ENCODE peak calls at places on chromosome 2, in nine cellular contexts. One of them, this sample, is unnamed.

GRCh38 chr2:179622635-179623034 is 238.8 kb downstream of the ZNF385B start:
- DNase-seq in A549: no peak
- DNase-seq in AG04450: no peak
- DNase-seq in cardiac fibroblast: no peak
- DNase-seq in fibroblast of pulmonary artery: no peak
- DNase-seq in cardiac muscle cell: no peak
- DNase-seq in heart left ventricle: peak; percentile 72
- DNase-seq in astrocyte: no peak
- DNase-seq in foreskin fibroblast: no peak
- DNase-seq in this sample: no peak

GRCh38 chr2:164657129-164657528 is 35.8 kb upstream of the GRB14 start:
- DNase-seq in A549: peak; percentile 12
- DNase-seq in AG04450: peak; percentile 13
- DNase-seq in cardiac fibroblast: peak; percentile 41
- DNase-seq in fibroblast of pulmonary artery: peak; percentile 62
- DNase-seq in cardiac muscle cell: peak; percentile 62
- DNase-seq in heart left ventricle: no peak
- DNase-seq in astrocyte: peak; percentile 99
- DNase-seq in foreskin fibroblast: peak; percentile 78
- DNase-seq in this sample: no peak

GRCh38 chr2:223051580-223052375 is at the start of gene KCNE4:
- DNase-seq in A549: no peak
- DNase-seq in AG04450: no peak
- DNase-seq in cardiac fibroblast: peak; percentile 78
- DNase-seq in fibroblast of pulmonary artery: peak; percentile 72
- DNase-seq in cardiac muscle cell: peak; percentile 74
- DNase-seq in heart left ventricle: peak; percentile 37
- DNase-seq in astrocyte: peak; percentile 46
- DNase-seq in foreskin fibroblast: peak; percentile 73
- DNase-seq in this sample: no peak

GRCh38 chr2:24926602-24927252 is 6.7 kb upstream of the ADCY3 start:
- DNase-seq in A549: no peak
- DNase-seq in AG04450: no peak
- DNase-seq in cardiac fibroblast: peak; percentile 54
- DNase-seq in fibroblast of pulmonary artery: peak; percentile 18
- DNase-seq in cardiac muscle cell: peak; percentile 57
- DNase-seq in heart left ventricle: peak; percentile 80
- DNase-seq in astrocyte: no peak
- DNase-seq in foreskin fibroblast: peak; percentile 75
- DNase-seq in this sample: no peak

GRCh38 chr2:140178224-140178623 is 1398.0 kb upstream of the NXPH2 start:
- DNase-seq in A549: no peak
- DNase-seq in AG04450: no peak
- DNase-seq in cardiac fibroblast: peak; percentile 36
- DNase-seq in fibroblast of pulmonary artery: no peak
- DNase-seq in cardiac muscle cell: no peak
- DNase-seq in heart left ventricle: no peak
- DNase-seq in astrocyte: no peak
- DNase-seq in foreskin fibroblast: peak; percentile 50
- DNase-seq in this sample: no peak

GRCh38 chr2:67515021-67515420 is 117.9 kb downstream of the ETAA1 start:
- DNase-seq in A549: no peak
- DNase-seq in AG04450: no peak
- DNase-seq in cardiac fibroblast: no peak
- DNase-seq in fibroblast of pulmonary artery: no peak
- DNase-seq in cardiac muscle cell: no peak
- DNase-seq in heart left ventricle: no peak
- DNase-seq in astrocyte: no peak
- DNase-seq in foreskin fibroblast: no peak
- DNase-seq in this sample: no peak

GRCh38 chr2:168920504-168921157 is 19.5 kb downstream of the G6PC2 start:
- DNase-seq in A549: peak; percentile 41
- DNase-seq in AG04450: peak; percentile 10
- DNase-seq in cardiac fibroblast: peak; percentile 60
- DNase-seq in fibroblast of pulmonary artery: peak; percentile 63
- DNase-seq in cardiac muscle cell: peak; percentile 57
- DNase-seq in heart left ventricle: no peak
- DNase-seq in astrocyte: no peak
- DNase-seq in foreskin fibroblast: peak; percentile 59
- DNase-seq in this sample: peak; percentile 49

GRCh38 chr2:189164732-189165131 is 14.8 kb downstream of the COL5A2 start:
- DNase-seq in A549: peak; percentile 32
- DNase-seq in AG04450: no peak
- DNase-seq in cardiac fibroblast: peak; percentile 71
- DNase-seq in fibroblast of pulmonary artery: peak; percentile 72
- DNase-seq in cardiac muscle cell: peak; percentile 70
- DNase-seq in heart left ventricle: peak; percentile 35
- DNase-seq in astrocyte: peak; percentile 48
- DNase-seq in foreskin fibroblast: peak; percentile 94
- DNase-seq in this sample: no peak

GRCh38 chr2:191677091-191677645 is 768 bp upstream of the NABP1 start:
- DNase-seq in A549: peak; percentile 48
- DNase-seq in AG04450: peak; percentile 86
- DNase-seq in cardiac fibroblast: peak; percentile 94
- DNase-seq in fibroblast of pulmonary artery: peak; percentile 93
- DNase-seq in cardiac muscle cell: peak; percentile 94
- DNase-seq in heart left ventricle: peak; percentile 40
- DNase-seq in astrocyte: peak; percentile 96
- DNase-seq in foreskin fibroblast: peak; percentile 83
- DNase-seq in this sample: peak; percentile 39

GRCh38 chr2:181517685-181518301 is 60.6 kb downstream of the ITGA4 start:
- DNase-seq in A549: no peak
- DNase-seq in AG04450: no peak
- DNase-seq in cardiac fibroblast: peak; percentile 7
- DNase-seq in fibroblast of pulmonary artery: peak; percentile 3
- DNase-seq in cardiac muscle cell: peak; percentile 3
- DNase-seq in heart left ventricle: no peak
- DNase-seq in astrocyte: peak; percentile 1
- DNase-seq in foreskin fibroblast: no peak
- DNase-seq in this sample: no peak

GRCh38 chr2:96762529-96763253 is 2.0 kb downstream of the CNNM4 start:
- DNase-seq in A549: no peak
- DNase-seq in AG04450: no peak
- DNase-seq in cardiac fibroblast: peak; percentile 22
- DNase-seq in fibroblast of pulmonary artery: no peak
- DNase-seq in cardiac muscle cell: peak; percentile 32
- DNase-seq in heart left ventricle: no peak
- DNase-seq in astrocyte: peak; percentile 43
- DNase-seq in foreskin fibroblast: peak; percentile 55
- DNase-seq in this sample: peak; percentile 50

GRCh38 chr2:96760036-96760985 is at the start of gene CNNM4:
- DNase-seq in A549: peak; percentile 93
- DNase-seq in AG04450: peak; percentile 66
- DNase-seq in cardiac fibroblast: peak; percentile 95
- DNase-seq in fibroblast of pulmonary artery: peak; percentile 91
- DNase-seq in cardiac muscle cell: peak; percentile 95
- DNase-seq in heart left ventricle: peak; percentile 97
- DNase-seq in astrocyte: peak; percentile 78
- DNase-seq in foreskin fibroblast: peak; percentile 98
- DNase-seq in this sample: peak; percentile 95

GRCh38 chr2:96758987-96759386 is 1.7 kb upstream of the CNNM4 start:
- DNase-seq in A549: no peak
- DNase-seq in AG04450: no peak
- DNase-seq in cardiac fibroblast: no peak
- DNase-seq in fibroblast of pulmonary artery: no peak
- DNase-seq in cardiac muscle cell: no peak
- DNase-seq in heart left ventricle: no peak
- DNase-seq in astrocyte: no peak
- DNase-seq in foreskin fibroblast: no peak
- DNase-seq in this sample: no peak

GRCh38 chr2:96759548-96759947 is 1.2 kb upstream of the CNNM4 start:
- DNase-seq in A549: no peak
- DNase-seq in AG04450: no peak
- DNase-seq in cardiac fibroblast: no peak
- DNase-seq in fibroblast of pulmonary artery: no peak
- DNase-seq in cardiac muscle cell: no peak
- DNase-seq in heart left ventricle: no peak
- DNase-seq in astrocyte: no peak
- DNase-seq in foreskin fibroblast: no peak
- DNase-seq in this sample: no peak

GRCh38 chr2:96760986-96761832 is 507 bp downstream of the CNNM4 start:
- DNase-seq in A549: peak; percentile 42
- DNase-seq in AG04450: no peak
- DNase-seq in cardiac fibroblast: peak; percentile 30
- DNase-seq in fibroblast of pulmonary artery: peak; percentile 32
- DNase-seq in cardiac muscle cell: peak; percentile 41
- DNase-seq in heart left ventricle: peak; percentile 64
- DNase-seq in astrocyte: no peak
- DNase-seq in foreskin fibroblast: peak; percentile 60
- DNase-seq in this sample: peak; percentile 30
- TF ChIP-seq CTCF in A549: peak; percentile 83
- TF ChIP-seq CTCF in AG04450: peak; percentile 41
- TF ChIP-seq CTCF in cardiac fibroblast: peak; percentile 9
- TF ChIP-seq CTCF in fibroblast of pulmonary artery: no peak
- TF ChIP-seq CTCF in cardiac muscle cell: peak; percentile 36
- TF ChIP-seq CTCF in heart left ventricle: peak; percentile 76
- TF ChIP-seq CTCF in astrocyte: no peak
- TF ChIP-seq CTCF in foreskin fibroblast: peak; percentile 22
- TF ChIP-seq CTCF in this sample: peak; percentile 65

DNA sequence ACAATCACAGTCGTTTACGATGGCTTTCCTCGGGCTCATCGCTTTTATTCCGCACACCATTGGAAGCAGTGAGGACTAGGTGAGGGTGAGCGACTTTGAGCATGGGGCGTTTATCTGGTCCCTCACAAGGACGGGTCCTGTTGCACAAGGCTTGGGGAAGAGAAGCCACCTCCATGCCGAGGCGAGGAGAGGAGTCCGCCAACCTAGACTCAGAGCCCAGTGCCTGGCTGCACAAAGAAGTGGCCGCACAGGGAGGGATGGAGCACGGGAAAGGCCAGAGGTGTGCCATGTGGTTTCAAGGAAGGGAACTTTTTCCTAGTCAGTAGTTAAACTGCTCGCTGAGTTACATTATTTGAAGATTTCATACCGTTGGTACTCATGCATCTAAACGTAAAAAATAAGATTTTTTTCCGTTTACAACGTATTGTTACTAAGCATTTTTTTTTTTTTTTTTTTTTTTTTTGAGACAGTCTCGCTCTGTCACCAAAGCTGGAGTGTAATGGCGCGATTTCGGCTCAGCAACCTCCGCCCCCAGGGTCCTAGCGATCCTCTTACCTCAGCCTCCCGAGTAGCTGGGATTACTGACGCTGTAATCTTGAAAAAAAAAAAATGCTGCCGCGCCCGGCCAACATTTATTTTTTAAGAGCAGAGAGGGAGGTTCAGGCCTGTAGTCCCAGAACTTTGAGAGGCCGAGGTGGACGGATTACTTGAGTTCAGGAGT is 868 bp upstream of the CYP27C1 start:
- DNase-seq in A549: no peak
- DNase-seq in AG04450: no peak
- DNase-seq in cardiac fibroblast: no peak
- DNase-seq in fibroblast of pulmonary artery: no peak
- DNase-seq in cardiac muscle cell: peak; percentile 7
- DNase-seq in heart left ventricle: no peak
- DNase-seq in astrocyte: peak; percentile 10
- DNase-seq in foreskin fibroblast: peak; percentile 22
- DNase-seq in this sample: no peak
- H3K4me3 ChIP-seq in A549: peak overlapping the region; percentile 89
- H3K4me3 ChIP-seq in AG04450: no peak overlapping the region
- H3K4me3 ChIP-seq in cardiac fibroblast: no peak overlapping the region
- H3K4me3 ChIP-seq in fibroblast of pulmonary artery: no peak overlapping the region
- H3K4me3 ChIP-seq in cardiac muscle cell: peak overlapping the region; percentile 84
- H3K4me3 ChIP-seq in heart left ventricle: peak overlapping the region; percentile 51
- H3K4me3 ChIP-seq in astrocyte: peak overlapping the region; percentile 68
- H3K4me3 ChIP-seq in foreskin fibroblast: peak overlapping the region; percentile 55
- H3K4me3 ChIP-seq in this sample: no peak overlapping the region

DNA sequence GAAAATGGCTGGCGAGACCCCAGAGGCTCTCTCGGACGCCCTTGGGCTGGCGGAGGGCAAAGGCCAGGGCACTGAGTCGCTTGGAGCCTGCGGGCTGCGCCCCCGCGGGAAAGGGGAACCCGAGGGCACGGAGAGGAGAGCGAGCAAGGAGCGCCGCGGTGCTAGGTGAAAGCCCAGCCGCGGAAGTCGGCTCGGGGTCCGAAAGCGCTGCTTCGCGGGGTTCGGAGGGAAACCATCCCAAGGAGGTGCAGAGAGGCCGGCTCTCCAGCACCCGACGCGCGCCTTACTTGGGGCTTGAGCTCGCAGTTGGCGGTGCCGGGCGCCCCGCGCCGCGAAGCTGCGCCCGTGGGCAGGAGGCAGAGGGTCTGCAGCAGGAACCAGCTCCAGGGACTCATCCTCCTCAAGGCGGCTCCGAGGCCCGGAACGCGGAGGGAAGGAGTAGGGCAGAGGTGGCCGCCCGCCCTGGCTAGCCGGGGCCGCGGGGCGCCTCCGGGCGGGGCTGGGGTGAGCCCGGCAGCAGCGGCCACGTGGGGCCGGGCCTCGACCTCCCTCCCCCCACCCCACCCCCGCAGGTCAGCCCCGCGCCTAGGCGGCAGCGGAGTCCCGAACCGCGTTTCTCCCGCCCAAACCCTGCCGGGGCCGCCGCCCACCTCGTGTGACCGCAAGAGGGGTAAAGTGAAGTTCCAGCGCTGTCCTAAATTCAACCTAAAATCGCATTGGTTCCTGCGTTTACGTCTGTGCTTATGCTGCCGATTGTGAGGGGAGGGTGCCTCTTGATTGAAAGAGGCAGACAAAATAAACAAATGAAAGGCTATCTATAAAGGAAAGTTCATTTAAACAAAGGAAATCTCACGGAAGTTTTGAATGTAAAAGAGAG is at the start of gene TRABD2A:
- DNase-seq in A549: peak; percentile 40
- DNase-seq in AG04450: no peak
- DNase-seq in cardiac fibroblast: no peak
- DNase-seq in fibroblast of pulmonary artery: no peak
- DNase-seq in cardiac muscle cell: no peak
- DNase-seq in heart left ventricle: peak; percentile 29
- DNase-seq in astrocyte: no peak
- DNase-seq in foreskin fibroblast: peak; percentile 65
- DNase-seq in this sample: no peak
- TF ChIP-seq CTCF in A549: no peak
- TF ChIP-seq CTCF in AG04450: no peak
- TF ChIP-seq CTCF in cardiac fibroblast: no peak
- TF ChIP-seq CTCF in fibroblast of pulmonary artery: no peak
- TF ChIP-seq CTCF in cardiac muscle cell: no peak
- TF ChIP-seq CTCF in heart left ventricle: no peak
- TF ChIP-seq CTCF in astrocyte: no peak
- TF ChIP-seq CTCF in foreskin fibroblast: no peak
- TF ChIP-seq CTCF in this sample: no peak

GRCh38 chr2:74548285-74548918 is 5.3 kb downstream of the LOXL3 start:
- DNase-seq in A549: no peak
- DNase-seq in AG04450: no peak
- DNase-seq in cardiac fibroblast: no peak
- DNase-seq in fibroblast of pulmonary artery: no peak
- DNase-seq in cardiac muscle cell: no peak
- DNase-seq in heart left ventricle: no peak
- DNase-seq in astrocyte: no peak
- DNase-seq in foreskin fibroblast: no peak
- DNase-seq in this sample: no peak
- H3K4me3 ChIP-seq in A549: peak overlapping the region; percentile 78
- H3K4me3 ChIP-seq in AG04450: peak overlapping the region; percentile 60
- H3K4me3 ChIP-seq in cardiac fibroblast: peak overlapping the region; percentile 66
- H3K4me3 ChIP-seq in fibroblast of pulmonary artery: peak overlapping the region; percentile 58
- H3K4me3 ChIP-seq in cardiac muscle cell: peak overlapping the region; percentile 44
- H3K4me3 ChIP-seq in heart left ventricle: peak overlapping the region; percentile 57
- H3K4me3 ChIP-seq in astrocyte: peak overlapping the region; percentile 54
- H3K4me3 ChIP-seq in foreskin fibroblast: peak overlapping the region; percentile 51
- H3K4me3 ChIP-seq in this sample: no peak overlapping the region

DNA sequence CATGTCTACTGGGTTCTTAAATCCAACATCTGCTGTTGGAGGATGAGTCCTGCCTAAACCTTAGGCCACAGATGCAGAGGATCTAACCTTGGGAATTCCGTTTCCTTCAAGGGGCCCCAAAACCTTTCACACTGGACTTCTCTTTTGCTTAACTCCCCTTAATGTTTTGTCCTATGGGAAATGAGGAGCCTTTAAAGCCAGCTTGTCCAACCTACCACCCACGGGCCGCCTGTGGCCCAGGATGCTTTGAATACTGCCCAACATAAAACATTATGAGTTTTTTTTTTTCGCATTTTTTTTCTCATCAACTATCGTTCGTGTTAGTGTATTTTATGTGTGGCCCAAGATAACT is 157.2 kb upstream of the SLC1A4 start:
- DNase-seq in A549: no peak
- DNase-seq in AG04450: no peak
- DNase-seq in cardiac fibroblast: no peak
- DNase-seq in fibroblast of pulmonary artery: no peak
- DNase-seq in cardiac muscle cell: no peak
- DNase-seq in heart left ventricle: no peak
- DNase-seq in astrocyte: no peak
- DNase-seq in foreskin fibroblast: no peak
- DNase-seq in this sample: no peak
- TF ChIP-seq CTCF in A549: peak; percentile 27
- TF ChIP-seq CTCF in AG04450: no peak
- TF ChIP-seq CTCF in cardiac fibroblast: no peak
- TF ChIP-seq CTCF in fibroblast of pulmonary artery: no peak
- TF ChIP-seq CTCF in cardiac muscle cell: no peak
- TF ChIP-seq CTCF in heart left ventricle: no peak
- TF ChIP-seq CTCF in astrocyte: no peak
- TF ChIP-seq CTCF in foreskin fibroblast: no peak
- TF ChIP-seq CTCF in this sample: peak; percentile 30

This sample was measured in OCI-LY7.